ENCODE peak calls at places on chromosomes 3 and 15, in eight cellular contexts. F is endodermal cell; D is neuronal stem cell; X is cardiac muscle cell; E is iPS DF 6.9; S is naive thymus-derived CD4-positive, alpha-beta T cell; M is mammary epithelial cell; Y is HCT116. Q is an unnamed sample. For H3K36me3 and H3K27me3, the result is how much of the 10 kb centered on the place peaks cover.

GRCh38 chr15:32933241-32933640 is 215.4 kb downstream of the GREM1 start:
- DNase-seq in F (no peak), Y (no peak), M (no peak), D (no peak), S (no peak), X (peak), E (no peak), Q (no peak)

GRCh38 chr3:176663819-176664218 is 533.5 kb downstream of the TBL1XR1 start:
- DNase-seq in E (no peak), S (no peak), D (peak), X (peak), M (peak), Y (peak), F (no peak), Q (no peak)

GRCh38 chr3:111238896-111239295 is 167.3 kb downstream of the NECTIN3 start:
- DNase-seq in D (no peak), E (no peak), M (no peak), F (no peak), S (no peak), Y (no peak), X (no peak), Q (no peak)

GRCh38 chr3:95797081-95797480 is 1017.3 kb upstream of the EPHA6 start:
- DNase-seq in D (no peak), E (no peak), S (no peak), F (no peak), Y (no peak), X (no peak), M (no peak), Q (no peak)

GRCh38 chr15:73944161-73945099 is 18.2 kb downstream of the LOXL1 start:
- DNase-seq in Y (no peak), D (peak), M (no peak), S (no peak), F (no peak), X (peak), E (no peak), Q (no peak)

GRCh38 chr3:33989229-33989628 is 190.8 kb downstream of the PDCD6IP start:
- DNase-seq in F (peak), X (no peak), S (no peak), Y (no peak), M (no peak), D (no peak), E (no peak), Q (no peak)

GRCh38 chr15:66008920-66009572 is 139.8 kb downstream of the RAB11A start:
- DNase-seq in S (no peak), X (peak), F (no peak), Y (peak), M (peak), E (no peak), D (no peak), Q (no peak)

GRCh38 chr3:170815340-170815739 is 54.7 kb downstream of the RPL22L1 start:
- DNase-seq in M (no peak), F (peak), Y (peak), S (no peak), E (peak), X (no peak), D (no peak), Q (no peak)

GRCh38 chr3:117954131-117954530 is 1080.5 kb downstream of the IGSF11 start:
- DNase-seq in M (no peak), X (no peak), Y (no peak), D (no peak), F (no peak), E (no peak), S (no peak), Q (no peak)

DNA sequence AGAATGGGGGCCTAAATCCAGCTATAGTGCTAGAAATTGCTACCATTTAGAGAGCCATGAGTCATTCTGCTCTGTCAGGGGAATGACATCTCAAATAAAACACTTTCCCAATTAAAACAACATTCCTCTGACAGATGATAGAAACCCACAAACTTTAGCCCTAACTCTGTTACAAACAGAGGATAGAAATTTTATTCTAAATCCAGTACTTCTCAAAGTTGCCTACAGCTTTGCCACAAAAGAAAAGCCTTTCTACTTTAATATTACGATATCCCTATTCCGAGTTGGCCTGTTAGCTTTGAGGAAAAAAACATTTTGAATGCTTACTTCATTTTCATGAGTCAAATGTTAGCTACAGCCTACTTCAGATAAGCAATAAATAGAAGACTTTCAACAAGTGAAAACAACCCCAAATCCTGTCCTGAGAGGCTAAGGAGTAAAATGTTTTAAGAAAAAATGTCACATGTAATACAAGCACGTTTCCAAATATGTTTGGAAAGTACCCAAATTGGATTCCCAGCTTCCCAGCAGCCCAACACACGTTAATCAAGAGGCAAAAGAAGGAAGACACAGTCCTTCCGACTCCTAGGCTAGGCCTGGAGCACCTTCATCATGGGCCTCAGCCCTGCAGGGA is 83.6 kb downstream of the ATP1B3 start:
- DNase-seq in Y (peak), E (no peak), F (no peak), D (no peak), X (peak), M (peak), S (no peak), Q (no peak)
- H3K4me3 ChIP-seq in Y (no peak), E (no peak), F (no peak), D (no peak), X (no peak), M (no peak), S (no peak), Q (no peak)

GRCh38 chr3:195458188-195458800 is 15.5 kb upstream of the ACAP2 start:
- DNase-seq in Y (no peak), X (peak), E (no peak), F (no peak), S (peak), D (no peak), M (no peak), Q (no peak)
- H3K36me3 ChIP-seq in Y (under half), X (under half), E (under half), F (under half), S (under half), D (under half), M (under half), Q (under half)

GRCh38 chr3:115359507-115359906 is 212.4 kb upstream of the ZBTB20 start:
- DNase-seq in X (peak), F (no peak), S (no peak), E (no peak), Y (no peak), M (no peak), D (no peak), Q (no peak)

GRCh38 chr3:115354010-115354409 is 206.9 kb upstream of the ZBTB20 start:
- DNase-seq in F (no peak), D (no peak), X (no peak), Y (no peak), M (no peak), S (no peak), E (no peak), Q (no peak)

GRCh38 chr3:115363071-115363470 is 216.0 kb upstream of the ZBTB20 start:
- DNase-seq in S (no peak), Y (no peak), F (no peak), D (no peak), E (no peak), X (no peak), M (peak), Q (no peak)

GRCh38 chr3:115357456-115357855 is 210.4 kb upstream of the ZBTB20 start:
- DNase-seq in F (no peak), M (no peak), E (no peak), S (no peak), Y (no peak), X (no peak), D (no peak), Q (no peak)
- H3K27me3 ChIP-seq in F (under half), M (under half), E (under half), S (under half), Y (under half), X (under half), D (under half), Q (under half)

DNA sequence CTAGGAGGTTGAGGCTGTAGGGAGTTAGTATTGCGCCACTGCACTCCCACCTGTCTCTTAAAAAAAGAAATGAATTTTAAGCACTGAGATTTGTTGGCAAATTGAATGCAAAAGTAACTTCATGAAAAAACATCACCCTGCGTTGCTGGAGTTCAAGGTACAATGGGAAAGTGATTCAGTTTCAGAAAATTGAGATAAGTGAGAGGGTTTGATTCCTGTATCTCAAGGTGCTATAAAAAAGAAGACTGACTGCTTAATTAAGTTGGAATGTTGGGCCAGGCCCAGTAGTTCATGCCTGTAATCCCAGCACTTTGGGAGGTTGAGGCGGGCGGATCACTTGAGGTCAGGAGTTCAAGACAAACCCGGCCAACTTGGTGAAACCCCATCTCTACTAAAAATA is 39.1 kb downstream of the IQGAP1 start:
- DNase-seq in F (no peak), M (no peak), E (no peak), D (no peak), S (no peak), X (no peak), Y (no peak), Q (no peak)
- H3K4me3 ChIP-seq in F (no peak), M (no peak), E (no peak), D (no peak), S (no peak), X (no peak), Y (no peak), Q (no peak)

DNA sequence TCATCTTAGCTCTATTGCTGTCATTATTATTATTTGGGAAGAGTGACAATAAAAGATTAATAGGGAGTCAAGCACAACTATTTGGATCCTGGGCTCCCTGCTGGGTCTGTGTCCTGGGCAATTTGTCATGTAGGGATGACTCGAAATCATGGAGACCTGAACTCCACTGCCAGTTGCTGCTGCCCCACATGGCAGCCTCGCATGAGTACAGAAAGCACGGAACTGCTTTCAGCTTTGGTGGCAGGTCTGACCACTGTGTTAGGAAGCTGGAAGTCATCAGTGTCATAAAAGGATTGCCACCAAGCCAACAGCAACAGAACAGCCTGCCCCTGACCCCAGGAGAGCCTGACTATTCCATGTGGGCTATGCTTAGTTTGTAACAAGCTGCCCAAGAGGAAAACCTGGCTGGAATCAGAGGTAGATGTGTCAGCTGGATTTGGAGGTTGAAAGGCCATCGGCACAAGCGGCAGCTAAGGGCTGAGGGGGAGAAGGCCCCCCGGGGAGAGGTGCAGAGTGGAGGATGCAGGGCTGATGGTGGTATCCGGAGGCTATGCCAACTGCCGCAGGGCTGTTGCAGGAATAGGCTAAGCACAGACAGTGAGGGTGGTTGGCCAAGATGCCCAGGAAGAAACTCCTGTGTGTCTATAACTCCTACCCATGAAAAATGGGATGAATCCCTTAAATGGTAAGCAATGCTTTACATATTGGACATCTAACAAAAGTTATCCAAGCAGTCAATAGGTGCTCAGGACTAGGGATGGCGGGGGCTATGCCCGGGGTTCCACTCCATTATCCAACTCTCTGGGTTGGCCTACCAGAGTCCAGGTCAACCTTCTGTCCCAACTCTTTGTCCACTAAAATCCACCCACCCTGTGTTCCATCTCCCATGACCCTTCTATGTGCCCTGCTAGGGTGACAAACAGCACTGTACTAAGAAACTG is 291.6 kb downstream of the ADAMTS17 start:
- DNase-seq in X (no peak), F (no peak), M (no peak), S (no peak), E (no peak), D (no peak), Y (no peak), Q (no peak)
- H3K36me3 ChIP-seq in X (under half), F (under half), M (under half), S (under half), E (under half), D (under half), Y (under half), Q (under half)

DNA sequence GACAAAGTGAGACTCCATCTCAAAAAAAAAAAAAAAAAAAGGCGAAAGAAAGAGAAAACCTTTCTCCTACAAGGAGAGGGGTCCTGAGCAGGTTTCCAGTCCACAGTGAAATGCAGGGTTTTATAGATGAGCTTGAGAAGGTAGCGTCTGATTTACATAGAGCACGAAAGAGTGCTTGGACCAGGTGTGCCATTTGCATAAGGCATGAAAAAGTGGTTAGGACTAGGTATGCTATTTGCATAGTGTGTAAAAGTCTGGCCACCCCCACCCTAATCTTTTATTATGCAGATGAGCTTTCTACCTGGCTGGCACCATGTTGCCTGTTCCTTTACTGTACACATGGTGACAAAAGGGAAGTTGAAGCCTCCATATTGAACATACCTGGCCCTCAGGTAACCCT is 13.6 kb upstream of the RNU6-1 start:
- DNase-seq in Y (no peak), S (no peak), M (no peak), D (no peak), F (no peak), E (no peak), X (no peak), Q (no peak)
- H3K27me3 ChIP-seq in Y (under half), S (under half), M (under half), D (under half), F (under half), E (under half), X (under half), Q (under half)

GRCh38 chr3:188782725-188783124 is 389.0 kb upstream of the TPRG1 start:
- DNase-seq in E (no peak), D (no peak), S (no peak), X (no peak), F (no peak), Y (no peak), M (no peak), Q (no peak)
- H3K4me3 ChIP-seq in E (no peak), D (no peak), S (no peak), X (no peak), F (no peak), Y (no peak), M (no peak), Q (no peak)

DNA sequence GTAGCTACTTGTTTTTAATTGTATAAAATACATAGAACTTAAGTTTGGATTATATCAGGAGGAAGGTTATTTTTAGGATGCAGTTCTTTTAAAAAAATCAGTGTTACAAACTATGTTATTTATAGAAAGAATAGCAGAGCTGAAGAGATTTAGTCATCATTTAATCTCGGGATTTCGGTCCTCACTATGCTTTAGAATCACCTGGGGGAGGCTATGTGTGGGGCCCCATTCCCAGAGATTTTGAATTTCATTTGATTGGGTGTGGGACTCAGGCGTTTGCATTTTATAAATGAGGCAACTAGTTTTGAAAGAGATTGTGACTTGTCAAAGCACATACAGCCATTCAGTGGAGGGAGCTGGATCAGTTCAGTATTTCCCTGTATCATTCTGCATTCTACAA is 36.8 kb downstream of the TFG start:
- DNase-seq in F (no peak), D (no peak), S (no peak), Y (no peak), E (no peak), X (no peak), M (no peak), Q (no peak)
- H3K36me3 ChIP-seq in F (half or more), D (under half), S (half or more), Y (under half), E (under half), X (half or more), M (half or more), Q (under half)

DNA sequence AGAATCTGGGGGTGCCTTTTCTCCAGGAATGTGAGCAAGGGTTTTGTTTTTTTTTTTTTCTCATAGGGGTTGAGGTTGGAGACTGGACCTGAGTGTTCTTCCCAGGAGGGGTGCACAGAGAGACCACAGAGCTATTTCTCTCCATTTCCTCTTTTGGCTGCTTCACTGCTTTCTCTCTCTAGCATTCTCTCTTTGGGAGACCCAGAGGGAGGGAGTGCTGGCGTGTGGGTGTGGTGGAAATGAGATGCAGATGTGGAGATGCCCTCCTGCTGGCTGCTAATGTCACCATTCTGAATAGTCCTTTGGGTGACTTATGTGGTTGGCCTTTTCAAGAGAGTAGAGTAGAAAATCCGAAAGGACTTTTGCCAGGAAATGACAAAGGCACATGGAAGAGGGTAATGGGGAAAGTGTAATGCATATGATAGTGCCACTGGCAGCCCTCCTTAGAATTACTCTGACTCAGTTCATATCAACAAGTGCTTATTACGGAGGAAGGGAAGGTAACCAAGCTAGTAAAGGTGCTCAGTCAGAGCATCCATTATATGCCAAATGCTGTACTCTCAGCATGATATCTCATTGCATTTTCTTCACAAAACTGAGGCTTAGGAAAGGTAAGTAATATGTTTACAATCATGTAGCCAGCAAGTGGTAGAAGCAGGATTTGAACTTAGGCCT is 1.9 kb downstream of the SYN2 start:
- DNase-seq in X (no peak), F (no peak), Y (no peak), S (no peak), D (no peak), M (no peak), E (no peak), Q (peak)
- H3K27me3 ChIP-seq in X (under half), F (under half), Y (under half), S (under half), D (under half), M (under half), E (under half), Q (under half)